ENCODE peak calls at places on chromosomes 12 and 14, in seven cellular contexts. One of them, this sample, is unnamed.

GRCh38 chr12:124609041-124609984 is 41.9 kb upstream of the NCOR2 start:
- DNase-seq in GM23338: peak
- DNase-seq in transverse colon: peak
- DNase-seq in ascending aorta: no peak
- DNase-seq in hepatocyte: peak
- DNase-seq in tibial nerve: peak
- DNase-seq in neural progenitor cell: no peak
- DNase-seq in this sample: no peak

GRCh38 chr12:31896514-31897039 is 62.6 kb upstream of the RESF1 start:
- DNase-seq in tibial nerve: peak
- DNase-seq in hepatocyte: peak
- DNase-seq in neural progenitor cell: no peak
- DNase-seq in GM23338: peak
- DNase-seq in ascending aorta: peak
- DNase-seq in transverse colon: peak
- DNase-seq in this sample: no peak

GRCh38 chr12:45827974-45828373 is 98.5 kb downstream of the ARID2 start:
- DNase-seq in neural progenitor cell: no peak
- DNase-seq in transverse colon: no peak
- DNase-seq in hepatocyte: no peak
- DNase-seq in ascending aorta: no peak
- DNase-seq in GM23338: no peak
- DNase-seq in tibial nerve: no peak
- DNase-seq in this sample: no peak

GRCh38 chr14:58151701-58152568 is at the start of gene ARMH4:
- DNase-seq in transverse colon: peak
- DNase-seq in neural progenitor cell: peak
- DNase-seq in ascending aorta: peak
- DNase-seq in hepatocyte: peak
- DNase-seq in GM23338: peak
- DNase-seq in tibial nerve: peak
- DNase-seq in this sample: peak

GRCh38 chr14:102770910-102771543 is 6.2 kb upstream of the TRAF3 start:
- DNase-seq in ascending aorta: no peak
- DNase-seq in hepatocyte: no peak
- DNase-seq in tibial nerve: no peak
- DNase-seq in neural progenitor cell: no peak
- DNase-seq in GM23338: no peak
- DNase-seq in transverse colon: no peak
- DNase-seq in this sample: no peak

GRCh38 chr12:124925117-124925516 is 10.7 kb upstream of the UBC start:
- DNase-seq in tibial nerve: no peak
- DNase-seq in ascending aorta: no peak
- DNase-seq in GM23338: no peak
- DNase-seq in transverse colon: no peak
- DNase-seq in neural progenitor cell: no peak
- DNase-seq in hepatocyte: no peak
- DNase-seq in this sample: no peak

GRCh38 chr14:106129274-106129673 is 602.9 kb downstream of the TMEM121 start:
- DNase-seq in neural progenitor cell: no peak
- DNase-seq in GM23338: no peak
- DNase-seq in transverse colon: no peak
- DNase-seq in ascending aorta: no peak
- DNase-seq in hepatocyte: no peak
- DNase-seq in tibial nerve: no peak
- DNase-seq in this sample: no peak

GRCh38 chr12:57420482-57420881 is 10.4 kb downstream of the R3HDM2 start:
- DNase-seq in GM23338: no peak
- DNase-seq in hepatocyte: no peak
- DNase-seq in tibial nerve: no peak
- DNase-seq in ascending aorta: no peak
- DNase-seq in transverse colon: no peak
- DNase-seq in neural progenitor cell: no peak
- DNase-seq in this sample: no peak

GRCh38 chr14:75987201-75987970 is 1.8 kb downstream of the IFT43 start:
- DNase-seq in ascending aorta: no peak
- DNase-seq in tibial nerve: no peak
- DNase-seq in neural progenitor cell: no peak
- DNase-seq in GM23338: no peak
- DNase-seq in transverse colon: no peak
- DNase-seq in hepatocyte: no peak
- DNase-seq in this sample: no peak

GRCh38 chr12:22437031-22437806 is 102.7 kb upstream of the ST8SIA1 start:
- DNase-seq in transverse colon: no peak
- DNase-seq in GM23338: peak
- DNase-seq in tibial nerve: no peak
- DNase-seq in hepatocyte: peak
- DNase-seq in ascending aorta: no peak
- DNase-seq in neural progenitor cell: peak
- DNase-seq in this sample: no peak

GRCh38 chr12:57187222-57188089 is 29.1 kb upstream of the NXPH4 start:
- DNase-seq in transverse colon: no peak
- DNase-seq in hepatocyte: no peak
- DNase-seq in tibial nerve: no peak
- DNase-seq in ascending aorta: no peak
- DNase-seq in neural progenitor cell: no peak
- DNase-seq in GM23338: no peak
- DNase-seq in this sample: no peak

GRCh38 chr12:31011746-31012567 is 61.7 kb upstream of the DDX11 start:
- DNase-seq in ascending aorta: no peak
- DNase-seq in transverse colon: no peak
- DNase-seq in hepatocyte: no peak
- DNase-seq in GM23338: no peak
- DNase-seq in neural progenitor cell: no peak
- DNase-seq in tibial nerve: no peak
- DNase-seq in this sample: no peak

GRCh38 chr12:10759657-10760056 is 36.5 kb upstream of the YBX3 start:
- DNase-seq in tibial nerve: no peak
- DNase-seq in transverse colon: no peak
- DNase-seq in hepatocyte: no peak
- DNase-seq in GM23338: no peak
- DNase-seq in neural progenitor cell: no peak
- DNase-seq in ascending aorta: no peak
- DNase-seq in this sample: no peak

GRCh38 chr12:112196476-112196875 is 71.1 kb downstream of the TRAFD1 start:
- DNase-seq in neural progenitor cell: no peak
- DNase-seq in tibial nerve: no peak
- DNase-seq in transverse colon: no peak
- DNase-seq in GM23338: no peak
- DNase-seq in ascending aorta: no peak
- DNase-seq in hepatocyte: no peak
- DNase-seq in this sample: no peak

GRCh38 chr12:7711133-7711532 is at the start of gene DPPA3:
- DNase-seq in transverse colon: no peak
- DNase-seq in neural progenitor cell: no peak
- DNase-seq in GM23338: no peak
- DNase-seq in ascending aorta: no peak
- DNase-seq in hepatocyte: no peak
- DNase-seq in tibial nerve: no peak
- DNase-seq in this sample: no peak

GRCh38 chr14:101588286-101588975 is 27.1 kb downstream of the DIO3 start:
- DNase-seq in hepatocyte: no peak
- DNase-seq in tibial nerve: no peak
- DNase-seq in transverse colon: no peak
- DNase-seq in ascending aorta: no peak
- DNase-seq in neural progenitor cell: no peak
- DNase-seq in GM23338: no peak
- DNase-seq in this sample: peak

GRCh38 chr12:94263905-94264655 is 115.7 kb downstream of the PLXNC1 start:
- DNase-seq in tibial nerve: no peak
- DNase-seq in neural progenitor cell: peak
- DNase-seq in GM23338: peak
- DNase-seq in transverse colon: no peak
- DNase-seq in hepatocyte: no peak
- DNase-seq in ascending aorta: no peak
- DNase-seq in this sample: no peak

GRCh38 chr12:20305470-20305869 is 62.9 kb upstream of the PDE3A start:
- DNase-seq in GM23338: no peak
- DNase-seq in neural progenitor cell: no peak
- DNase-seq in ascending aorta: no peak
- DNase-seq in hepatocyte: no peak
- DNase-seq in transverse colon: no peak
- DNase-seq in tibial nerve: no peak
- DNase-seq in this sample: no peak

GRCh38 chr12:126362964-126363363 is 1297.7 kb downstream of the AACS start:
- DNase-seq in ascending aorta: no peak
- DNase-seq in hepatocyte: no peak
- DNase-seq in transverse colon: no peak
- DNase-seq in neural progenitor cell: peak
- DNase-seq in GM23338: peak
- DNase-seq in tibial nerve: no peak
- DNase-seq in this sample: no peak
- H3K27ac ChIP-seq in ascending aorta: no peak
- H3K27ac ChIP-seq in hepatocyte: no peak
- H3K27ac ChIP-seq in transverse colon: no peak
- H3K27ac ChIP-seq in neural progenitor cell: no peak
- H3K27ac ChIP-seq in GM23338: no peak
- H3K27ac ChIP-seq in tibial nerve: no peak
- H3K27ac ChIP-seq in this sample: no peak

GRCh38 chr12:50599366-50600095 is 94.7 kb downstream of the DIP2B start:
- DNase-seq in ascending aorta: no peak
- DNase-seq in tibial nerve: no peak
- DNase-seq in neural progenitor cell: no peak
- DNase-seq in hepatocyte: no peak
- DNase-seq in transverse colon: no peak
- DNase-seq in GM23338: no peak
- DNase-seq in this sample: no peak

GRCh38 chr12:50595667-50596066 is 90.9 kb downstream of the DIP2B start:
- DNase-seq in neural progenitor cell: no peak
- DNase-seq in ascending aorta: no peak
- DNase-seq in GM23338: no peak
- DNase-seq in transverse colon: no peak
- DNase-seq in tibial nerve: no peak
- DNase-seq in hepatocyte: no peak
- DNase-seq in this sample: no peak

GRCh38 chr12:50598321-50598862 is 93.6 kb downstream of the DIP2B start:
- DNase-seq in GM23338: no peak
- DNase-seq in neural progenitor cell: no peak
- DNase-seq in hepatocyte: no peak
- DNase-seq in ascending aorta: no peak
- DNase-seq in transverse colon: no peak
- DNase-seq in tibial nerve: peak
- DNase-seq in this sample: no peak

GRCh38 chr12:50600364-50600763 is 95.6 kb downstream of the DIP2B start:
- DNase-seq in tibial nerve: no peak
- DNase-seq in neural progenitor cell: no peak
- DNase-seq in ascending aorta: no peak
- DNase-seq in transverse colon: no peak
- DNase-seq in GM23338: no peak
- DNase-seq in hepatocyte: no peak
- DNase-seq in this sample: no peak

GRCh38 chr12:50597200-50598195 is 92.7 kb downstream of the DIP2B start:
- DNase-seq in hepatocyte: no peak
- DNase-seq in neural progenitor cell: no peak
- DNase-seq in tibial nerve: no peak
- DNase-seq in transverse colon: no peak
- DNase-seq in ascending aorta: no peak
- DNase-seq in GM23338: no peak
- DNase-seq in this sample: no peak
- TF ChIP-seq CTCF in hepatocyte: no peak
- TF ChIP-seq CTCF in neural progenitor cell: no peak
- TF ChIP-seq CTCF in tibial nerve: no peak
- TF ChIP-seq CTCF in transverse colon: no peak
- TF ChIP-seq CTCF in ascending aorta: no peak
- TF ChIP-seq CTCF in GM23338: no peak
- TF ChIP-seq CTCF in this sample: no peak

GRCh38 chr12:122945047-122945592 is 21.1 kb downstream of the ABCB9 start:
- DNase-seq in neural progenitor cell: no peak
- DNase-seq in hepatocyte: no peak
- DNase-seq in GM23338: no peak
- DNase-seq in ascending aorta: no peak
- DNase-seq in tibial nerve: no peak
- DNase-seq in transverse colon: no peak
- DNase-seq in this sample: no peak

GRCh38 chr12:122946690-122947271 is 19.5 kb downstream of the ABCB9 start:
- DNase-seq in GM23338: no peak
- DNase-seq in hepatocyte: peak
- DNase-seq in transverse colon: peak
- DNase-seq in ascending aorta: peak
- DNase-seq in neural progenitor cell: peak
- DNase-seq in tibial nerve: peak
- DNase-seq in this sample: peak

GRCh38 chr12:122944588-122944987 is 21.7 kb downstream of the ABCB9 start:
- DNase-seq in hepatocyte: no peak
- DNase-seq in tibial nerve: no peak
- DNase-seq in ascending aorta: no peak
- DNase-seq in transverse colon: peak
- DNase-seq in GM23338: no peak
- DNase-seq in neural progenitor cell: no peak
- DNase-seq in this sample: no peak

GRCh38 chr12:122942609-122943008 is 23.7 kb downstream of the ABCB9 start:
- DNase-seq in tibial nerve: no peak
- DNase-seq in neural progenitor cell: no peak
- DNase-seq in GM23338: no peak
- DNase-seq in hepatocyte: no peak
- DNase-seq in transverse colon: no peak
- DNase-seq in ascending aorta: no peak
- DNase-seq in this sample: no peak

DNA sequence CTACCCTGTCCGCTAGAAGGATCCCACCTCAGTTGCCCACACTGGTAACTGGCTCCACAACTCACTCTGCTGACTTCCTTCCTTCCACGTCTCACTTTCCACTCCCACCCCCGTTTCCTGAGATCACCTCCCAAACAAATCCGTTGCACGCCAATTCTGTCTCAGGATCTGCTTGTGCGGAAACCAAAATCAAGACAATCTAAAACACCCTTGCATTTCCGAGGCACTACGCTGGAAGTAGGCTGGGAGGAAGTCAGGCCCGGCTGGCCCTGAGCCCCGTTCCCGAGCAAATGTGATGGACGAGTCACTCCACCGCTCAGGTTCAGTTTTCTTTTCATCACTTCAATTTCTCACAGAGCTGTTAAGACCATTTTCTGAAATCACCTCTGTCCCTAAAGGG is 23.1 kb downstream of the ABCB9 start:
- DNase-seq in neural progenitor cell: no peak
- DNase-seq in ascending aorta: no peak
- DNase-seq in transverse colon: no peak
- DNase-seq in GM23338: no peak
- DNase-seq in hepatocyte: no peak
- DNase-seq in tibial nerve: no peak
- DNase-seq in this sample: no peak
- H3K27ac ChIP-seq in neural progenitor cell: no peak
- H3K27ac ChIP-seq in ascending aorta: no peak
- H3K27ac ChIP-seq in transverse colon: no peak
- H3K27ac ChIP-seq in GM23338: no peak
- H3K27ac ChIP-seq in hepatocyte: no peak
- H3K27ac ChIP-seq in tibial nerve: peak
- H3K27ac ChIP-seq in this sample: peak

DNA sequence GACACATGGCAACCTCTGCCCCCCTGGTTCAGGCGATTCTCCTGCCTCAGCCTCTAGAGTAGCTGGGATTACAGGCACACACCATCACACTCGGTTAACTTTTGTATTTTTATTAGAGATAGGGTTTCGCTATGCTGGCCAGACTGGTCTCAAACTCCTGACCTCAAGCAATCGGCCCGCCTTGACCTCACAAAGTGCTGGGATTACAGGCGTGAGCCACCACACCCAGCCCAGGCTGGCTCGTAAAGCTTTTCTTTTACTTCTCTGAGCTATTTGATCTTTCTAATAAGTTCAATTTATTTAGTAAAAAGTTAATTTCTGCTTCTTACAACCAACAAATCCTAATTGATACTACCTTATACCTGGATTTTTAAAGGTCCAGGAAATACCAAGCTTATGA is 127.4 kb upstream of the KRR1 start:
- DNase-seq in GM23338: no peak
- DNase-seq in ascending aorta: no peak
- DNase-seq in tibial nerve: no peak
- DNase-seq in hepatocyte: no peak
- DNase-seq in transverse colon: no peak
- DNase-seq in neural progenitor cell: no peak
- DNase-seq in this sample: no peak
- TF ChIP-seq CTCF in GM23338: no peak
- TF ChIP-seq CTCF in ascending aorta: no peak
- TF ChIP-seq CTCF in tibial nerve: no peak
- TF ChIP-seq CTCF in hepatocyte: no peak
- TF ChIP-seq CTCF in transverse colon: no peak
- TF ChIP-seq CTCF in neural progenitor cell: no peak
- TF ChIP-seq CTCF in this sample: no peak

This sample was measured in coronary artery.